ENCODE peak calls at places on chromosomes 16 and 17, in six cellular contexts. S is SK-N-SH, W is HCT116, R is GM12878, D is K562, H is H1. U is an unnamed sample.

GRCh38 chr16:49929606-49930005 is 73.7 kb upstream of the ZNF423 start:
- DNase-seq in W (no peak), D (no peak), S (no peak), R (no peak), H (no peak), U (no peak)

GRCh38 chr17:69523252-69523861 is 108.9 kb downstream of the MAP2K6 start:
- DNase-seq in W (peak), H (no peak), S (peak), R (peak), D (peak), U (peak)

GRCh38 chr16:85086347-85087291 is 25.7 kb downstream of the CIBAR2 start:
- DNase-seq in D (peak), W (peak), H (peak), R (no peak), S (peak), U (peak)

GRCh38 chr17:2282297-2282873 is 21.2 kb downstream of the SMG6 start:
- DNase-seq in H (no peak), W (peak), S (peak), R (no peak), D (peak), U (no peak)

GRCh38 chr17:17391575-17392370 is 85.0 kb upstream of the MED9 start:
- DNase-seq in H (no peak), S (no peak), D (peak), W (no peak), R (peak), U (no peak)

GRCh38 chr17:74012465-74012864 is 191.0 kb upstream of the RPL38 start:
- DNase-seq in S (no peak), H (no peak), R (no peak), D (no peak), W (no peak), U (no peak)

GRCh38 chr16:28537076-28537475 is 1.7 kb downstream of the NUPR1 start:
- DNase-seq in H (no peak), R (no peak), W (no peak), D (no peak), S (no peak), U (no peak)

GRCh38 chr16:13100970-13101369 is 199.6 kb downstream of the SHISA9 start:
- DNase-seq in D (no peak), R (no peak), S (no peak), W (no peak), H (no peak), U (no peak)

GRCh38 chr17:2101448-2102257 is 46.8 kb downstream of the HIC1 start:
- DNase-seq in S (no peak), H (no peak), D (no peak), R (no peak), W (peak), U (peak)

GRCh38 chr17:3602499-3602898 is 6.7 kb downstream of the TRPV1 start:
- DNase-seq in S (peak), W (peak), R (no peak), H (peak), D (peak), U (peak)

DNA sequence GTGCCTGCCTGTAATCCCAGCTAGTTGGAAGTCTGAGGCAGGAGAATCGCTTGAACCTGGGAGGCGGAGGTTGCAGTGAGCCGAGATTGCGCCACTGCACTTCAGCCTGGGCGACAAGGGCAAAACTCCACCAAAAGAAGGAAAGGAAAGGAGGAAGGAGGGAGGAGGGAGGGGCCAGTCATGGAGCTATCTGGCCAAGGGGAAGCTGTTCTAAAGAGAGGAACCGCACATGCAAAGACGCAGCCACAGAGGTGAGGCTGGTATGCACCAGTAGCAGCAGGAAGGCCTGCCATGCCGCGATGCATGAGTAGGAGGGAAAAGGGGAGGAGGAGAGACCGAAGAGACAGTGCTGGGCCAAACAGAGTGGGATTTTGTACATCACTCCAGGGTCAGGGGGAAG is 35.9 kb downstream of the HSBP1 start:
- DNase-seq in D (no peak), H (no peak), W (no peak), S (no peak), R (no peak), U (no peak)
- TF ChIP-seq JUND in D (no peak), H (no peak), W (no peak), S (no peak), R (no peak), U (no peak)

GRCh38 chr16:79287424-79287917 is 313.1 kb downstream of the MAF start:
- DNase-seq in R (no peak), D (no peak), H (no peak), W (no peak), S (no peak), U (no peak)

GRCh38 chr16:79284760-79285159 is 315.8 kb downstream of the MAF start:
- DNase-seq in H (no peak), R (no peak), S (no peak), W (no peak), D (no peak), U (no peak)

GRCh38 chr16:79282806-79283205 is 317.7 kb downstream of the MAF start:
- DNase-seq in R (no peak), S (no peak), H (no peak), D (no peak), W (no peak), U (no peak)

GRCh38 chr16:79286646-79287423 is 313.7 kb downstream of the MAF start:
- DNase-seq in R (peak), S (no peak), W (no peak), H (no peak), D (no peak), U (peak)

DNA sequence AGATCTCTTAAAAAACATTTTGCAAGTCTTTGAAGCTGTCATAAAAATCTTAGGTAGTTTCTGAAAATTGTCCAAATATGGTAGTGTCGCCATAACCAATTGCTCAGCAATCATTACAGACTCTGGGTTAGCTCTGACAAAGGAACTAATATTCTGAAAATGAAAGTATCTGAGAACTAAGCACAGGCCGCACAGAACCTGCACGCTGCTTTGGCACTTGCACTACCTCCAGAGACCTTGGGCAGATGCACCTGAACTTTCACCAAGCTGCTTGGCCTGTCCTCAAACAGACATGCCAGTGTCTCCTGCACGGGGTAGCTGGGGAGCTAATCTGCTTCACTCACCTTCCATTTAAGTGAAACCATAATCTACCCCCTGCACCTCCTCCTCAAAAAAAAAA is 317.0 kb downstream of the MAF start:
- DNase-seq in D (no peak), W (no peak), R (no peak), H (no peak), S (no peak), U (no peak)
- TF ChIP-seq JUND in D (no peak), W (no peak), R (no peak), H (no peak), S (no peak), U (no peak)

GRCh38 chr17:33875973-33876372 is 379.1 kb upstream of the CCL2 start:
- DNase-seq in D (no peak), S (no peak), R (no peak), H (no peak), W (no peak), U (no peak)

GRCh38 chr17:33871720-33872535 is 383.2 kb upstream of the CCL2 start:
- DNase-seq in W (no peak), H (no peak), R (no peak), S (no peak), D (peak), U (no peak)

GRCh38 chr17:33874617-33875060 is 380.4 kb upstream of the CCL2 start:
- DNase-seq in S (no peak), H (no peak), R (no peak), W (no peak), D (peak), U (no peak)

GRCh38 chr17:33868899-33869298 is 386.2 kb upstream of the CCL2 start:
- DNase-seq in D (no peak), R (no peak), W (no peak), S (no peak), H (no peak), U (no peak)

DNA sequence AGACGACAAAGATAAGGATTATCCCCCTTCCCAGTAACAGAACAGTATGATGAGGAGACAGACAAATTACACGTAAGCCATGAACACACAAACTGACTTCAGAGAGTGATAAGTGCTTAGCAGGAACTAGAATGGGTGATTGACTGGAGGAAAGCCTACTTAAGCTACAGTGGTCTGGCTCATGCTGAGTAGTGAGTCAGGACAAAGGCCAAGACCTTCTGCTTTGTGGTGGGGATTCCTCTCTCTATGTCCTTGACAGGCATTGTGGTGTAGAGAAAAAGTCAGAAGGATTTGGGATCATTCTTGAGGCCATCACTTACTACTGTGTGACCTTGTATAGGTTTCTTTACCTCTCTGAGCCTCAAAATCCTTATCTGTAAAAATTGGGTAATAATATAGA is 381.9 kb upstream of the CCL2 start:
- DNase-seq in R (no peak), W (no peak), S (no peak), D (peak), H (no peak), U (no peak)
- TF ChIP-seq JUND in R (no peak), W (no peak), S (no peak), D (peak), H (no peak), U (no peak)

DNA sequence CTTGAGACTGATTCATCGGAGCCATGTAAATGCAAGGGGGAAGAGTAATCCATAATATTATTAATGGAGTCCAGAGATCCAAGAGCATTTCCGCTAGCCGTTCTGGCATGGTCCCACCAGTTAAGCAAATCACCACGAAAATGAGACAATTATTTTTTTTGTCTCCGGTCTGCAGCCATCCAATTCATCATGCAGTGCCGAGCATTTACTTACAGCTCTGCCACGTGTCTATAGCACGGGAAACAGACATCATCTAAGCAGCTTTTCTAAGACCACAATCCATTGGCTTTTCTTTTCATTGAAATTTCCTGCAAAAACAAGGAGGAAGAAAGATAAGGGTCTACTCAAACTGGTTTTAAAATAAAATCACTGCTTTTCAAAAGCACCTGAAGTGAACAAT is 14.9 kb downstream of the CDH8 start:
- DNase-seq in D (no peak), W (no peak), R (no peak), H (no peak), S (no peak), U (no peak)
- TF ChIP-seq JUND in D (no peak), W (no peak), R (no peak), H (no peak), S (no peak), U (no peak)

GRCh38 chr16:83402969-83403368 is 404.8 kb upstream of the HSBP1 start:
- DNase-seq in H (no peak), W (no peak), R (no peak), S (no peak), D (no peak), U (no peak)
- TF ChIP-seq JUND in H (no peak), W (no peak), R (no peak), S (peak), D (no peak), U (no peak)

GRCh38 chr17:6458416-6458950 is 14.2 kb downstream of the PIMREG start:
- DNase-seq in R (no peak), S (no peak), H (no peak), D (no peak), W (no peak), U (no peak)
- TF ChIP-seq JUND in R (no peak), S (no peak), H (no peak), D (no peak), W (no peak), U (no peak)

DNA sequence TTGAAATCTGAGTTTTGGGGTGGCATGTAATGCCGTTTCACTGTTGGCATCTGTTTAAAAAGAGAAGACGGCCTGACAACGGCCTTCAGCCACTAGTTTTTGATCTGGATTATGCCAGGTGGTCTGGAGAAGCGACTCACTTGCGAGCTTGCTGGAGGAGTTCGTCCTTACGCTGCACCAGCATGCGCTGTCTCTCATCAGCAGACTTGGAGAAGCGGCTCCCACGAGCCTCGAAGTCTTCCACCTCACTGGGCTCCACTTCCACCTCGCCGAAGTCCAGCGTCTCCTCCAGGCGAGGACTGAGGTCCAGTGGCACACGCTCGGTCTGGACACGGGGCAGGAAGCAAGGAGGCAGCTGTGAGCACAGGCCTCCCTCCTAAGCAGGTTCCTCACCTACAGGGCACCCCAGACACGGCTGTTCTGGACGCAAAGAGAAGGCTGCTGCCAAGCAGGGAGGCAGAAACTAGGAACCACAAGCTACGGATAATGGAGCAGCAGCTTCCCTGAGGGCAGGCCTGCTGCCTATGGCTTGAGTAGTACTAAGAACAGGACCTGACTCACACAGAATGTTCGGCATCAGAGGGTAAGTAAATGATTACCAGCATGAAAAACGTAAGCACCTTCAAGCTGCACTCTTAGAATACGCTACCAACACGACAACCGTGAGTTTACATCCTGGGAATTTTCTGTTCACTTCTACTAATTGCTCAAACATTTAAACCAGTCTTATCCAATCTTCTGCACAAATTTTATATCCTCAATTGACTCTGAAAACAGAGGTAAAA is 61.4 kb downstream of the AMFR start:
- DNase-seq in W (no peak), H (no peak), D (no peak), S (no peak), R (no peak), U (no peak)
- TF ChIP-seq JUND in W (no peak), H (no peak), D (no peak), S (no peak), R (no peak), U (no peak)

GRCh38 chr16:29816694-29817441 is 916 bp downstream of the PAGR1 start:
- DNase-seq in S (peak), H (peak), R (no peak), W (no peak), D (peak), U (peak)
- TF ChIP-seq JUND in S (no peak), H (no peak), R (no peak), W (no peak), D (no peak), U (no peak)

U was measured in T47D.